ENCODE peak calls at places on chromosomes 12 and 14, in six cellular contexts. T is PC-3, P is cardiac muscle cell, S is uterus, R is right atrium auricular region, K is ascending aorta. L is an unnamed sample.

GRCh38 chr12:106994579-106995220 is 7.8 kb upstream of the MTERF2 start:
- DNase-seq in P (peak; percentile 18), R (no peak), S (no peak), K (no peak), T (no peak), L (no peak)

GRCh38 chr14:22305563-22306127 is 283.4 kb downstream of the DAD1 start:
- DNase-seq in S (no peak), T (no peak), K (no peak), R (no peak), P (no peak), L (no peak)

GRCh38 chr14:22448905-22449611 is 140.0 kb downstream of the DAD1 start:
- DNase-seq in T (peak; percentile 50), S (no peak), R (no peak), K (no peak), P (no peak), L (no peak)

GRCh38 chr12:96510306-96510764 is 21.0 kb downstream of the CFAP54 start:
- DNase-seq in R (no peak), T (no peak), S (no peak), P (no peak), K (no peak), L (no peak)

GRCh38 chr12:117967043-117967442 is 1.7 kb downstream of the KSR2 start:
- DNase-seq in P (no peak), S (no peak), R (no peak), K (no peak), T (no peak), L (no peak)

GRCh38 chr14:23057757-23058653 is 685 bp upstream of the CDH24 start:
- DNase-seq in P (peak; percentile 94), S (peak; percentile 89), K (peak; percentile 86), R (peak; percentile 86), T (peak; percentile 90), L (peak; percentile 92)

GRCh38 chr14:58665773-58666500 is 28.2 kb downstream of the DACT1 start:
- DNase-seq in K (no peak), R (no peak), S (no peak), P (no peak), T (no peak), L (no peak)

GRCh38 chr14:103613517-103613916 is 15.5 kb upstream of the KLC1 start:
- DNase-seq in S (no peak), R (no peak), T (no peak), K (no peak), P (no peak), L (no peak)

GRCh38 chr12:26010293-26010821 is 51.9 kb downstream of the RASSF8 start:
- DNase-seq in S (no peak), R (no peak), T (peak; percentile 90), P (no peak), K (no peak), L (no peak)

GRCh38 chr12:120007272-120007671 is 18.2 kb downstream of the BICDL1 start:
- DNase-seq in T (no peak), S (no peak), R (no peak), K (no peak), P (no peak), L (no peak)

GRCh38 chr14:68757618-68758081 is 35.2 kb downstream of the ZFP36L1 start:
- DNase-seq in S (no peak), P (no peak), T (no peak), K (peak; percentile 65), R (no peak), L (peak; percentile 75)

GRCh38 chr12:495466-495865 is 35.7 kb downstream of the B4GALNT3 start:
- DNase-seq in S (no peak), R (no peak), P (no peak), T (no peak), K (no peak), L (no peak)

GRCh38 chr12:69575346-69575745 is 9.9 kb upstream of the CCT2 start:
- DNase-seq in P (no peak), T (no peak), S (no peak), K (no peak), R (no peak), L (no peak)

GRCh38 chr14:69990319-69990718 is 111.1 kb downstream of the SMOC1 start:
- DNase-seq in K (no peak), T (no peak), P (no peak), S (no peak), R (no peak), L (no peak)

GRCh38 chr14:99169776-99170356 is 102.1 kb downstream of the BCL11B start:
- DNase-seq in K (peak; percentile 5), R (no peak), S (no peak), T (no peak), P (no peak), L (no peak)

GRCh38 chr14:95520346-95520745 is 3.9 kb upstream of the SYNE3 start:
- DNase-seq in T (no peak), S (no peak), R (no peak), P (no peak), K (peak; percentile 67), L (no peak)

GRCh38 chr12:69099201-69099837 is 140.1 kb upstream of the CPSF6 start:
- DNase-seq in T (no peak), K (no peak), P (no peak), S (no peak), R (no peak), L (no peak)

GRCh38 chr12:121499929-121500793 is 80.7 kb downstream of the KDM2B start:
- DNase-seq in R (peak; percentile 82), P (peak; percentile 77), S (peak; percentile 80), T (peak; percentile 83), K (peak; percentile 88), L (peak; percentile 75)

GRCh38 chr14:94342334-94342934 is 19.3 kb upstream of the SERPINA6 start:
- DNase-seq in P (no peak), R (peak; percentile 94), T (peak; percentile 93), K (peak; percentile 89), S (peak; percentile 77), L (peak; percentile 94)

GRCh38 chr12:128316981-128317526 is 50.1 kb downstream of the TMEM132C start:
- DNase-seq in K (no peak), S (no peak), R (peak; percentile 23), P (no peak), T (no peak), L (no peak)

GRCh38 chr14:101929946-101930345 is 34.4 kb upstream of the DYNC1H1 start:
- DNase-seq in P (no peak), K (no peak), R (no peak), S (no peak), T (no peak), L (no peak)

GRCh38 chr12:52396656-52397055 is 9.5 kb downstream of the KRT82 start:
- DNase-seq in S (no peak), R (no peak), K (no peak), T (no peak), P (no peak), L (no peak)

GRCh38 chr12:47085815-47086252 is 6.1 kb upstream of the AMIGO2 start:
- DNase-seq in P (no peak), K (no peak), T (peak; percentile 79), R (no peak), S (no peak), L (no peak)

GRCh38 chr12:68789144-68789878 is 18.7 kb upstream of the MDM2 start:
- DNase-seq in T (no peak), P (no peak), K (no peak), R (no peak), S (no peak), L (no peak)

GRCh38 chr12:118377005-118377890 is 893 bp downstream of the SUDS3 start:
- DNase-seq in K (no peak), P (no peak), R (no peak), T (peak; percentile 25), S (no peak), L (no peak)

GRCh38 chr14:99067141-99067920 is 204.7 kb downstream of the BCL11B start:
- DNase-seq in K (no peak), P (no peak), T (no peak), S (no peak), R (no peak), L (no peak)

GRCh38 chr14:23654231-23654630 is 18.1 kb downstream of the DHRS2 start:
- DNase-seq in K (no peak), R (no peak), S (no peak), T (no peak), P (no peak), L (no peak)

GRCh38 chr14:81452341-81452740 is 52.2 kb upstream of the STON2 start:
- DNase-seq in S (no peak), T (no peak), P (no peak), R (no peak), K (no peak), L (no peak)
- H3K27ac ChIP-seq in S (no peak overlapping the region), T (no peak overlapping the region), P (no peak overlapping the region), R (no peak overlapping the region), K (no peak overlapping the region), L (no peak overlapping the region)

DNA sequence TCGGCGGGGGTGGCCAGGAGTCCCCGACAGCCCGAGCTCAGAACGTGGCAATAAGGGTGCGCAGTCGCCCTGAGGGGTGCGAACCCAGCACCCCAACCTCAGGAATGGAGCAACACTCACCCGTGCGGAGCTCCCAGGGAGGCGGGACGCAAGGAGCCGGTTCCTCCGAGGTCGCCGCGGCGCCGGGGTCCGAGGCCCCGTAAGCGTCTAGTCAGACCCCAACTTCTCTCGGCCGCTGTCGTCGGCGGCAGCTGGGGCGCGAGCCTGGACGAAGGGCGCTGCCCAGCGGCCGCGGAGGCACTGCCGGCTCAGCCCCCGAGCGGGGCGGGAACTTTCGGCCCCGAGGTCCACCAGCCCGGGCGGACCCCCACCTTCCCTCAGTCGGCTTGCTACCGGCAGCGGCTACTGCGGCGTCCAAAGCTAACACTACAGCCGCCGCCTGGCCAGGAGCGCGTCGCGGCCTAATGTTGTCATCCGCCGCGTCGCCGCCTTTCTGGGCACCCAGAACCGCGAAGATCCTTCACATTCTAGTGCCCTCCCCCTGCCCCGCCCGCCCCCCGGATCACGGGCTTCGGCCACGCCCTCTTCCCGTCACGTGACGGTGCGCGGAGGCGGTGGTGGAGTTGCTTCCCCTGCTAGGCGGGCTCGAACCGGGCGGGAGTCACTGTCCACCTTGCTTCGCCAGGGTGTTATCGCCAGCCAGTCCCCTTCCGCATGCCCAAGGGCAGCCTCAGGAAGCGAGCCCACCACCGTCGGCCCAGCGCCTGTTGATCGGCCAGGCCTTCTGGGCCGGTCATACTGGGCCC is at the start of gene OSBPL8:
- DNase-seq in T (peak; percentile 93), R (peak; percentile 96), S (peak; percentile 96), K (peak; percentile 99), P (peak; percentile 95), L (peak; percentile 98)
- H3K4me1 ChIP-seq in T (peaks cover 43% of the 10 kb centered on the region), R (peaks cover 22% of the 10 kb centered on the region), S (no peaks in the 10 kb centered on the region), K (peaks cover 4% of the 10 kb centered on the region), P (peaks cover 33% of the 10 kb centered on the region), L (peaks cover 27% of the 10 kb centered on the region)

DNA sequence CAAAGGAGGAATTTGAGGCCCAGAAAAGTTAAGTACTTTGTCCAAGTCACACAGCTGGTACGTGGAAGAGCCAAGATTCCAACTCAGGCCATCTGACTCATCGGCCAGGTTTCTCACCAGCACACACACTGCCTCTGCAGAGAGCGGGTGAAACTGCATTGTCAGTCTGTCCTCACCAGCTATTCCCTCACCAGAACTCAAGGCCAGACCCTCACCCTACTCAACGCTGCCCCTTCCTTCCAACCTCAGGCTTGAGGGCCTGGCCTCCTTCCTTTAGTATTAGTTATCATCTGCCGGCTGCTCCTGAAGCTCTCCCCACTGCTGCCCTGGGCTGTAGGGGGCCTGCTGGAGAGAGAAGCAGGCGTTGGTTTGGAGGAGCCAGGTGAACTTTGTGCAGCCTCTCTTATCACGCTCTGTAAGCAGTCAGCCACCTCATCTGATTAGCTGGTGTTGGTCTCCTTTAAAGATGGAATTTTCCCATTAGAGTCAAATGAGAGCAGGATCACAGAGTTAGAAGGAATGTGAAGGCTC is 16.6 kb upstream of the PLEK2 start:
- DNase-seq in S (no peak), R (no peak), T (peak; percentile 76), K (no peak), P (peak; percentile 22), L (no peak)
- TF ChIP-seq CTCF in S (no peak), R (no peak), T (peak; percentile 19), K (no peak), P (no peak), L (no peak)

GRCh38 chr12:71455028-71455737 is 15.6 kb downstream of the LGR5 start:
- DNase-seq in R (no peak), K (no peak), P (no peak), T (no peak), S (no peak), L (no peak)
- H3K27ac ChIP-seq in R (no peak overlapping the region), K (no peak overlapping the region), P (no peak overlapping the region), T (no peak overlapping the region), S (no peak overlapping the region), L (no peak overlapping the region)

L was measured in tibial artery.